ENCODE peak calls at places on chromosomes 12 and 14, in four cellular contexts. S is dermis microvascular lymphatic vessel endothelial cell, J is SK-N-SH, I is IMR-90. M is an unnamed sample.

GRCh38 chr12:52907092-52907810 is 2.4 kb upstream of the KRT8 start:
- DNase-seq in S (no peak), J (peak), I (no peak), M (no peak)

GRCh38 chr12:61647566-61647965 is 612.6 kb upstream of the USP15 start:
- DNase-seq in S (no peak), J (no peak), I (no peak), M (no peak)

GRCh38 chr12:127063339-127064090 is 1203.5 kb upstream of the TMEM132C start:
- DNase-seq in S (no peak), J (no peak), I (no peak), M (no peak)

GRCh38 chr12:49538740-49539403 is at the start of gene KCNH3:
- DNase-seq in S (no peak), J (peak), I (peak), M (peak)

GRCh38 chr14:102196436-102197230 is 56.9 kb downstream of the WDR20 start:
- DNase-seq in S (no peak), J (no peak), I (no peak), M (no peak)

GRCh38 chr12:69719336-69720316 is 19.0 kb upstream of the RAB3IP start:
- DNase-seq in S (no peak), J (no peak), I (no peak), M (no peak)

GRCh38 chr12:77995436-77996167 is 164.9 kb downstream of the NAV3 start:
- DNase-seq in S (no peak), J (no peak), I (peak), M (no peak)

GRCh38 chr12:57803317-57803893 is 15.1 kb downstream of the AVIL start:
- DNase-seq in S (peak), J (peak), I (peak), M (no peak)

GRCh38 chr12:106139422-106140141 is 828 bp upstream of the NUAK1 start:
- DNase-seq in S (peak), J (no peak), I (peak), M (peak)

GRCh38 chr14:75292886-75293285 is 14.3 kb downstream of the FOS start:
- DNase-seq in S (no peak), J (no peak), I (no peak), M (no peak)

GRCh38 chr12:72286526-72286925 is 14.4 kb downstream of the TRHDE start:
- DNase-seq in S (no peak), J (no peak), I (no peak), M (no peak)

GRCh38 chr12:54009171-54010052 is 627 bp downstream of the HOXC8 start:
- DNase-seq in S (no peak), J (peak), I (no peak), M (no peak)

GRCh38 chr14:74941676-74942097 is 13.7 kb downstream of the PGF start:
- DNase-seq in S (peak), J (no peak), I (peak), M (no peak)

GRCh38 chr14:90518941-90519256 is 122.1 kb downstream of the CALM1 start:
- DNase-seq in S (peak), J (no peak), I (peak), M (peak)

GRCh38 chr14:93764211-93764659 is 24.1 kb downstream of the PRIMA1 start:
- DNase-seq in S (no peak), J (peak), I (peak), M (peak)

GRCh38 chr12:132489078-132489601 is 811 bp upstream of the FBRSL1 start:
- DNase-seq in S (no peak), J (no peak), I (no peak), M (peak)

GRCh38 chr12:116982721-116983502 is 72.2 kb downstream of the FBXW8 start:
- DNase-seq in S (no peak), J (no peak), I (peak), M (no peak)

GRCh38 chr12:94690199-94690695 is 39.9 kb upstream of the TMCC3 start:
- DNase-seq in S (no peak), J (no peak), I (no peak), M (no peak)

GRCh38 chr12:131384544-131384855 is 326.4 kb upstream of the SFSWAP start:
- DNase-seq in S (no peak), J (peak), I (no peak), M (no peak)

GRCh38 chr12:88982694-88983093 is 369.6 kb downstream of the DUSP6 start:
- DNase-seq in S (no peak), J (no peak), I (no peak), M (no peak)

GRCh38 chr12:76101739-76102385 is 17.4 kb upstream of the NAP1L1 start:
- DNase-seq in S (no peak), J (no peak), I (no peak), M (no peak)

GRCh38 chr14:52848626-52849025 is 57.2 kb upstream of the GNPNAT1 start:
- DNase-seq in S (no peak), J (no peak), I (no peak), M (no peak)

GRCh38 chr12:3081886-3082285 is 4.7 kb downstream of the TSPAN9 start:
- DNase-seq in S (no peak), J (no peak), I (peak), M (no peak)

GRCh38 chr14:69263771-69264170 is 3.8 kb downstream of the GALNT16 start:
- DNase-seq in S (no peak), J (no peak), I (no peak), M (no peak)

M was measured in SK-N-DZ.